ENCODE peak calls at places on chromosomes 12 and 14, in six cellular contexts. A is stomach, J is SK-N-SH, B is GM12891, S is vagina, E is K562. I is an unnamed sample.

GRCh38 chr12:82857276-82857675 is 170.6 kb downstream of the TMTC2 start:
- DNase-seq in B (no peak), S (no peak), E (no peak), J (no peak), A (no peak), I (no peak)

GRCh38 chr12:109500406-109501185 is 23.2 kb downstream of the UBE3B start:
- DNase-seq in A (no peak), B (no peak), E (no peak), J (no peak), S (no peak), I (no peak)

GRCh38 chr14:96195441-96196081 is 9.1 kb upstream of the BDKRB2 start:
- DNase-seq in B (no peak), A (no peak), J (no peak), S (no peak), E (no peak), I (no peak)

GRCh38 chr12:23340351-23340750 is 609.1 kb downstream of the SOX5 start:
- DNase-seq in S (no peak), B (no peak), J (peak; percentile 28), E (no peak), A (no peak), I (no peak)

GRCh38 chr14:99707921-99708320 is 23.8 kb downstream of the CYP46A1 start:
- DNase-seq in J (no peak), A (no peak), E (no peak), S (no peak), B (no peak), I (no peak)

GRCh38 chr12:72564120-72564519 is 291.9 kb downstream of the TRHDE start:
- DNase-seq in B (no peak), E (no peak), J (no peak), S (no peak), A (no peak), I (no peak)

GRCh38 chr12:25500651-25501050 is 52.4 kb downstream of the LMNTD1 start:
- DNase-seq in E (no peak), B (no peak), A (no peak), J (no peak), S (no peak), I (no peak)

GRCh38 chr12:31876568-31877424 is 82.4 kb upstream of the RESF1 start:
- DNase-seq in B (no peak), E (no peak), J (no peak), S (no peak), A (no peak), I (no peak)

GRCh38 chr14:21070610-21071224 is 613 bp downstream of the ARHGEF40 start:
- DNase-seq in E (peak; percentile 38), S (no peak), A (no peak), J (peak; percentile 71), B (no peak), I (no peak)

GRCh38 chr12:8127138-8127537 is 3.7 kb downstream of the CLEC4A start:
- DNase-seq in E (no peak), B (no peak), J (no peak), S (no peak), A (no peak), I (no peak)

GRCh38 chr12:93003540-93004239 is 74.6 kb upstream of the EEA1 start:
- DNase-seq in S (no peak), E (no peak), B (no peak), J (no peak), A (no peak), I (no peak)

GRCh38 chr12:25829192-25829591 is 129.3 kb upstream of the RASSF8 start:
- DNase-seq in J (no peak), B (no peak), E (no peak), S (no peak), A (no peak), I (no peak)

GRCh38 chr12:132554857-132555630 is 55.3 kb downstream of the LRCOL1 start:
- DNase-seq in A (no peak), S (no peak), B (no peak), J (peak; percentile 61), E (peak; percentile 64), I (no peak)

DNA sequence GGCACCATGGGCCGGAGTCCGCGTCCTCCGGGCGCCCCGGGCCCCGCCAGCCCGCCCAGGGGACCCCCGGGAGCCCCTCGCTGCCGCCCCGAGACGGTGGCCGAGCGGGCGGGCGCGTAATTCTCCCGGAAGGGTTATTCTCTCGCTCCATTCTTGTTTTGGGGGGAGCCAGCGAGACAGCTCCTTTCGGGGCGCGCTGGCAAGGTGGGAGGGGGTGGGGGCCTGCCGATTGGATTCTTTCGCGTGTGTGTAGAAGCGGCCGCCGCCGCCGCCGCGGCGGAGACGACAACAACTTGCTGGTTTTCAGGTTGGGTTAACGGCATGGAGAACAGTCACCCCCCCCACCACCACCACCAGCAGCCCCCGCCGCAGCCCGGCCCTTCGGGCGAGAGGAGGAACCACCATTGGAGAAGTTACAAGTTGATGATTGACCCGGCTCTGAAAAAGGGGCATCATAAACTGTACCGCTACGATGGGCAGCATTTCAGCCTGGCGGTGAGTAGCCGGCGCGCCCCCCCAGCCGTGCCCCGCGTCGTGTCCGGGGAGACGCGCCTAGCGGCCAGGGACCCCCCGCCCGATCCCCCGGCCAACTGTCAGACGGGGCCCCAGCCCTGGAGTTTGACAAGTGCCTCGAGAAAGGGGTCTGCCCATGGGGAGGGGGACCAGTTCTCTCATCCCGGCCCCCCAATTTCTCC is 755 bp downstream of the SETD1B start:
- DNase-seq in J (peak; percentile 61), E (no peak), B (no peak), S (no peak), A (no peak), I (no peak)
- TF ChIP-seq POLR2AphosphoS5 in J (no peak), E (no peak), B (no peak), S (no peak), A (no peak), I (no peak)

DNA sequence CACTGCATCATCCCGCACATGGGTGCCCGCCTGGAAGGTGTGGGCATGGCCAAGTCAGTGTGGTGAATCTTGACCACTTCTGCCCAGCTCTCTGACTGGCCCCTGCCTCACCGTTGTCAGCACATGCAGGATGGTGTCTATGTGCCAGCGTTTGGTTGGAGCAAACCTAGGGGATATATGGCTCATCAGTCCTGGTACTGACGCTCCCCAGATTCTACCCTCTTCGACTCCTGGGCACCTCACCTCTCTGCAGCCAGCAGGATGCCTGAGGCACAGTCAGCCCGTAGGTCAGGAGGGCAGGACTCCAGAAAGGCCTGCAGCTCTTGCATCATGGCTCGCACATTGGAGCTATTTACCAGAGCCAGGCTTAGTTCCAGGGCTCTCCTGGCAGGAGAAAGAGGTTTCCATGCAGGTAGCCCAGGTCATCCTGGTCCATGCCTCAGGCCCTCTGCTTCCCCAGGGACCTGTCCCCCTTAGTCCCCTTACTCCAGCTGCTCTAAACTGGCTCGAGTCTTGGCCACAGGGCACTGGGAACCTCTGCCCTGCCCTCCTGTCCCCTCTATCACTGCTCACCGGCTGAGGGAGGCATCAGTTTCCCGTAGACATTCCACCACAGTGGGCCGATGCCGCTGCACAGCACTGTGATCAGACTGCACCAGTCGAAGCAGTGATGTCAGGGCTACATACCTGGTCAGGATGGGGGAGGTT is 4.0 kb downstream of the AP1G2 start:
- DNase-seq in B (no peak), J (no peak), A (no peak), S (no peak), E (no peak), I (no peak)
- TF ChIP-seq POLR2AphosphoS5 in B (no peak), J (no peak), A (no peak), S (no peak), E (no peak), I (peak; percentile 6)

GRCh38 chr12:4274396-4274959 is 916 bp downstream of the CCND2 start:
- DNase-seq in S (peak; percentile 89), J (no peak), B (no peak), E (no peak), A (no peak), I (no peak)
- TF ChIP-seq POLR2AphosphoS5 in S (no peak), J (no peak), B (peak; percentile 24), E (no peak), A (no peak), I (peak; percentile 47)

GRCh38 chr14:104243200-104243599 is 104.8 kb downstream of the KIF26A start:
- DNase-seq in E (no peak), S (no peak), J (no peak), B (no peak), A (no peak), I (no peak)

GRCh38 chr14:104239866-104240301 is 101.5 kb downstream of the KIF26A start:
- DNase-seq in A (peak; percentile 24), J (peak; percentile 34), S (no peak), B (no peak), E (no peak), I (no peak)

GRCh38 chr14:104238424-104239184 is 100.2 kb downstream of the KIF26A start:
- DNase-seq in S (no peak), J (no peak), A (peak; percentile 13), B (no peak), E (no peak), I (no peak)

GRCh38 chr14:104239185-104239775 is 100.9 kb downstream of the KIF26A start:
- DNase-seq in S (no peak), E (no peak), J (no peak), B (no peak), A (peak; percentile 15), I (no peak)

DNA sequence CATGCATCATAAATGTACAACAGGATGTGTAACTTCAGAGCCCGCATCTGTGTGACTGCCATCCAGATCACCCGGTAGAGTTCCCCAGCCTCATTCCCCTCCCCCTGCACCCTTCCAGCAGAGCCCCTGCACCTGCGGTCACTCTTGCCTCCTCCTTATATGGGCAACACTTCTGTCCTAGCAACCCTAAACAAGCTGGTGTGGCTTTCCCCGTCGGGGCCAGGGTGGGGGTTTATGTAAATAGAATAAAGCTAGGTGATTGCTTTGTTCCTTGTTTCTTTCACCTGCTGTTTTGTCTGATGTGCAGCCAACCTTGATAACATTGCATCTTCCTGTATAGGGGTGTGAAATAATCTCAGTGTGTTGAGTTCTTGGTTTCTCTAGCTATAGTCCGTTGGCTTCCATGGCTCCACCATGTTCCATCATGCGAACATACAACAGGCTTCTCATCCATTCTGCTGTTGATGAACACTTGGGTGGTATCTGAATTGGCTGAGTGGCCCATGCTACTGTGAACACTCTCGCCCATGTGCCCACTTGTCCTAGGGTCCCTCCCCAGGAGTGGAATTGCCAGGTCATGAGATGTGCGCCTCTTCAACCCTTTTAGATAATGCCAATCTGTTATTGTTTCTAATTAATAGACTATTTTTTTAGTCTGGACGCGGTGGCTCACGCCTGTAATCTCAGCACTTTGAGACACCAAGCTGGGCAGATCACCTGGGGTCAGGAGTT is 102.2 kb downstream of the KIF26A start:
- DNase-seq in B (no peak), E (no peak), J (peak; percentile 32), A (peak; percentile 21), S (no peak), I (no peak)
- TF ChIP-seq POLR2AphosphoS5 in B (no peak), E (no peak), J (no peak), A (no peak), S (no peak), I (no peak)

GRCh38 chr12:120216742-120217595 is 16.1 kb upstream of the RPLP0 start:
- DNase-seq in S (no peak), B (no peak), J (peak; percentile 62), E (no peak), A (no peak), I (no peak)
- TF ChIP-seq POLR2AphosphoS5 in S (no peak), B (no peak), J (no peak), E (no peak), A (no peak), I (no peak)

GRCh38 chr14:74592476-74593191 is 19.4 kb downstream of the LTBP2 start:
- DNase-seq in J (no peak), A (no peak), B (no peak), E (no peak), S (no peak), I (no peak)
- TF ChIP-seq POLR2AphosphoS5 in J (no peak), A (no peak), B (no peak), E (no peak), S (no peak), I (no peak)